ENCODE peak calls at places on chromosomes 6 and 20, in ten cellular contexts. One of them, this sample, is unnamed.
A peak's percentile ranks its signal among the peaks of the same experiment; 100 is the strongest.

GRCh38 chr6:75117701-75118100 is 88.2 kb downstream of the COL12A1 start:
- DNase-seq in effector CD4-positive, alpha-beta T cell: no peak
- DNase-seq in left lobe of liver: no peak
- DNase-seq in thyroid gland: no peak
- DNase-seq in HS-5: no peak
- DNase-seq in stimulated activated CD8-positive, alpha-beta memory T cell treated with anti-CD3 and anti-CD28 coated beads, Interleukin-4, amount 100 ng/mL, for 1 hour: no peak
- DNase-seq in fibroblast of lung: peak; percentile 63
- DNase-seq in stimulated activated CD4-positive, alpha-beta T cell treated with anti-CD3 and anti-CD28 coated beads, TNF-alpha, amount 100 ng/mL, for 4 hours: no peak
- DNase-seq in NCI-H1436 treated with DMSO at 0.1 percent for 48 hours: no peak
- DNase-seq in H54: no peak
- DNase-seq in this sample: no peak

GRCh38 chr6:69813508-69813907 is 16.7 kb upstream of the LMBRD1 start:
- DNase-seq in stimulated activated CD8-positive, alpha-beta memory T cell treated with anti-CD3 and anti-CD28 coated beads, Interleukin-4, amount 100 ng/mL, for 1 hour: no peak
- DNase-seq in effector CD4-positive, alpha-beta T cell: no peak
- DNase-seq in fibroblast of lung: no peak
- DNase-seq in NCI-H1436 treated with DMSO at 0.1 percent for 48 hours: no peak
- DNase-seq in thyroid gland: no peak
- DNase-seq in HS-5: no peak
- DNase-seq in stimulated activated CD4-positive, alpha-beta T cell treated with anti-CD3 and anti-CD28 coated beads, TNF-alpha, amount 100 ng/mL, for 4 hours: no peak
- DNase-seq in left lobe of liver: no peak
- DNase-seq in H54: no peak
- DNase-seq in this sample: no peak

GRCh38 chr6:96150431-96150830 is 134.7 kb downstream of the FUT9 start:
- DNase-seq in thyroid gland: no peak
- DNase-seq in HS-5: no peak
- DNase-seq in NCI-H1436 treated with DMSO at 0.1 percent for 48 hours: no peak
- DNase-seq in effector CD4-positive, alpha-beta T cell: no peak
- DNase-seq in stimulated activated CD4-positive, alpha-beta T cell treated with anti-CD3 and anti-CD28 coated beads, TNF-alpha, amount 100 ng/mL, for 4 hours: no peak
- DNase-seq in left lobe of liver: no peak
- DNase-seq in fibroblast of lung: no peak
- DNase-seq in H54: no peak
- DNase-seq in stimulated activated CD8-positive, alpha-beta memory T cell treated with anti-CD3 and anti-CD28 coated beads, Interleukin-4, amount 100 ng/mL, for 1 hour: no peak
- DNase-seq in this sample: no peak

GRCh38 chr6:136169356-136169755 is 80.8 kb downstream of the MTFR2 start:
- DNase-seq in NCI-H1436 treated with DMSO at 0.1 percent for 48 hours: no peak
- DNase-seq in fibroblast of lung: no peak
- DNase-seq in HS-5: no peak
- DNase-seq in left lobe of liver: no peak
- DNase-seq in stimulated activated CD4-positive, alpha-beta T cell treated with anti-CD3 and anti-CD28 coated beads, TNF-alpha, amount 100 ng/mL, for 4 hours: no peak
- DNase-seq in thyroid gland: no peak
- DNase-seq in effector CD4-positive, alpha-beta T cell: no peak
- DNase-seq in stimulated activated CD8-positive, alpha-beta memory T cell treated with anti-CD3 and anti-CD28 coated beads, Interleukin-4, amount 100 ng/mL, for 1 hour: no peak
- DNase-seq in H54: no peak
- DNase-seq in this sample: no peak

GRCh38 chr6:14871196-14871595 is 374.7 kb upstream of the JARID2 start:
- DNase-seq in left lobe of liver: no peak
- DNase-seq in NCI-H1436 treated with DMSO at 0.1 percent for 48 hours: no peak
- DNase-seq in stimulated activated CD8-positive, alpha-beta memory T cell treated with anti-CD3 and anti-CD28 coated beads, Interleukin-4, amount 100 ng/mL, for 1 hour: no peak
- DNase-seq in H54: no peak
- DNase-seq in fibroblast of lung: peak; percentile 44
- DNase-seq in effector CD4-positive, alpha-beta T cell: no peak
- DNase-seq in thyroid gland: no peak
- DNase-seq in stimulated activated CD4-positive, alpha-beta T cell treated with anti-CD3 and anti-CD28 coated beads, TNF-alpha, amount 100 ng/mL, for 4 hours: no peak
- DNase-seq in HS-5: no peak
- DNase-seq in this sample: no peak

GRCh38 chr20:25686081-25687077 is 10.3 kb downstream of the ZNF337 start:
- DNase-seq in stimulated activated CD4-positive, alpha-beta T cell treated with anti-CD3 and anti-CD28 coated beads, TNF-alpha, amount 100 ng/mL, for 4 hours: no peak
- DNase-seq in HS-5: no peak
- DNase-seq in left lobe of liver: no peak
- DNase-seq in effector CD4-positive, alpha-beta T cell: no peak
- DNase-seq in NCI-H1436 treated with DMSO at 0.1 percent for 48 hours: no peak
- DNase-seq in H54: no peak
- DNase-seq in thyroid gland: no peak
- DNase-seq in stimulated activated CD8-positive, alpha-beta memory T cell treated with anti-CD3 and anti-CD28 coated beads, Interleukin-4, amount 100 ng/mL, for 1 hour: no peak
- DNase-seq in fibroblast of lung: no peak
- DNase-seq in this sample: peak; percentile 20

GRCh38 chr6:149719531-149719930 is 1.6 kb upstream of the LATS1 start:
- DNase-seq in thyroid gland: no peak
- DNase-seq in effector CD4-positive, alpha-beta T cell: no peak
- DNase-seq in HS-5: no peak
- DNase-seq in NCI-H1436 treated with DMSO at 0.1 percent for 48 hours: no peak
- DNase-seq in left lobe of liver: no peak
- DNase-seq in stimulated activated CD4-positive, alpha-beta T cell treated with anti-CD3 and anti-CD28 coated beads, TNF-alpha, amount 100 ng/mL, for 4 hours: no peak
- DNase-seq in stimulated activated CD8-positive, alpha-beta memory T cell treated with anti-CD3 and anti-CD28 coated beads, Interleukin-4, amount 100 ng/mL, for 1 hour: no peak
- DNase-seq in H54: no peak
- DNase-seq in fibroblast of lung: no peak
- DNase-seq in this sample: no peak

GRCh38 chr20:58713801-58714339 is 21.3 kb downstream of the NPEPL1 start:
- DNase-seq in stimulated activated CD8-positive, alpha-beta memory T cell treated with anti-CD3 and anti-CD28 coated beads, Interleukin-4, amount 100 ng/mL, for 1 hour: no peak
- DNase-seq in H54: no peak
- DNase-seq in effector CD4-positive, alpha-beta T cell: no peak
- DNase-seq in thyroid gland: no peak
- DNase-seq in left lobe of liver: peak; percentile 38
- DNase-seq in fibroblast of lung: no peak
- DNase-seq in NCI-H1436 treated with DMSO at 0.1 percent for 48 hours: no peak
- DNase-seq in stimulated activated CD4-positive, alpha-beta T cell treated with anti-CD3 and anti-CD28 coated beads, TNF-alpha, amount 100 ng/mL, for 4 hours: no peak
- DNase-seq in HS-5: no peak
- DNase-seq in this sample: no peak

GRCh38 chr6:157108923-157109322 is 214.4 kb downstream of the TMEM242 start:
- DNase-seq in H54: no peak
- DNase-seq in HS-5: no peak
- DNase-seq in NCI-H1436 treated with DMSO at 0.1 percent for 48 hours: no peak
- DNase-seq in fibroblast of lung: no peak
- DNase-seq in stimulated activated CD4-positive, alpha-beta T cell treated with anti-CD3 and anti-CD28 coated beads, TNF-alpha, amount 100 ng/mL, for 4 hours: no peak
- DNase-seq in left lobe of liver: no peak
- DNase-seq in thyroid gland: no peak
- DNase-seq in effector CD4-positive, alpha-beta T cell: no peak
- DNase-seq in stimulated activated CD8-positive, alpha-beta memory T cell treated with anti-CD3 and anti-CD28 coated beads, Interleukin-4, amount 100 ng/mL, for 1 hour: no peak
- DNase-seq in this sample: no peak

GRCh38 chr6:67717281-67717680 is 917.8 kb upstream of the ADGRB3 start:
- DNase-seq in effector CD4-positive, alpha-beta T cell: no peak
- DNase-seq in stimulated activated CD8-positive, alpha-beta memory T cell treated with anti-CD3 and anti-CD28 coated beads, Interleukin-4, amount 100 ng/mL, for 1 hour: no peak
- DNase-seq in stimulated activated CD4-positive, alpha-beta T cell treated with anti-CD3 and anti-CD28 coated beads, TNF-alpha, amount 100 ng/mL, for 4 hours: no peak
- DNase-seq in fibroblast of lung: peak; percentile 71
- DNase-seq in NCI-H1436 treated with DMSO at 0.1 percent for 48 hours: no peak
- DNase-seq in left lobe of liver: no peak
- DNase-seq in H54: no peak
- DNase-seq in thyroid gland: no peak
- DNase-seq in HS-5: no peak
- DNase-seq in this sample: no peak

GRCh38 chr6:138293996-138294395 is 75.7 kb upstream of the PBOV1 start:
- DNase-seq in stimulated activated CD4-positive, alpha-beta T cell treated with anti-CD3 and anti-CD28 coated beads, TNF-alpha, amount 100 ng/mL, for 4 hours: no peak
- DNase-seq in left lobe of liver: no peak
- DNase-seq in stimulated activated CD8-positive, alpha-beta memory T cell treated with anti-CD3 and anti-CD28 coated beads, Interleukin-4, amount 100 ng/mL, for 1 hour: no peak
- DNase-seq in H54: no peak
- DNase-seq in fibroblast of lung: peak; percentile 63
- DNase-seq in NCI-H1436 treated with DMSO at 0.1 percent for 48 hours: no peak
- DNase-seq in effector CD4-positive, alpha-beta T cell: no peak
- DNase-seq in HS-5: no peak
- DNase-seq in thyroid gland: no peak
- DNase-seq in this sample: no peak

GRCh38 chr6:147604373-147604772 is 95.9 kb downstream of the SAMD5 start:
- DNase-seq in NCI-H1436 treated with DMSO at 0.1 percent for 48 hours: no peak
- DNase-seq in fibroblast of lung: peak; percentile 37
- DNase-seq in stimulated activated CD8-positive, alpha-beta memory T cell treated with anti-CD3 and anti-CD28 coated beads, Interleukin-4, amount 100 ng/mL, for 1 hour: no peak
- DNase-seq in effector CD4-positive, alpha-beta T cell: no peak
- DNase-seq in HS-5: no peak
- DNase-seq in stimulated activated CD4-positive, alpha-beta T cell treated with anti-CD3 and anti-CD28 coated beads, TNF-alpha, amount 100 ng/mL, for 4 hours: no peak
- DNase-seq in left lobe of liver: no peak
- DNase-seq in H54: no peak
- DNase-seq in thyroid gland: peak; percentile 9
- DNase-seq in this sample: no peak

GRCh38 chr20:4329232-4329631 is 313.9 kb upstream of the RNF24 start:
- DNase-seq in stimulated activated CD8-positive, alpha-beta memory T cell treated with anti-CD3 and anti-CD28 coated beads, Interleukin-4, amount 100 ng/mL, for 1 hour: no peak
- DNase-seq in NCI-H1436 treated with DMSO at 0.1 percent for 48 hours: no peak
- DNase-seq in left lobe of liver: no peak
- DNase-seq in HS-5: no peak
- DNase-seq in thyroid gland: no peak
- DNase-seq in H54: no peak
- DNase-seq in effector CD4-positive, alpha-beta T cell: no peak
- DNase-seq in fibroblast of lung: no peak
- DNase-seq in stimulated activated CD4-positive, alpha-beta T cell treated with anti-CD3 and anti-CD28 coated beads, TNF-alpha, amount 100 ng/mL, for 4 hours: no peak
- DNase-seq in this sample: no peak

GRCh38 chr20:20360464-20360863 is 7.4 kb upstream of the INSM1 start:
- DNase-seq in left lobe of liver: peak; percentile 51
- DNase-seq in HS-5: peak; percentile 28
- DNase-seq in thyroid gland: peak; percentile 51
- DNase-seq in NCI-H1436 treated with DMSO at 0.1 percent for 48 hours: no peak
- DNase-seq in H54: peak; percentile 72
- DNase-seq in stimulated activated CD4-positive, alpha-beta T cell treated with anti-CD3 and anti-CD28 coated beads, TNF-alpha, amount 100 ng/mL, for 4 hours: no peak
- DNase-seq in fibroblast of lung: peak; percentile 53
- DNase-seq in stimulated activated CD8-positive, alpha-beta memory T cell treated with anti-CD3 and anti-CD28 coated beads, Interleukin-4, amount 100 ng/mL, for 1 hour: no peak
- DNase-seq in effector CD4-positive, alpha-beta T cell: no peak
- DNase-seq in this sample: peak; percentile 50

GRCh38 chr6:98648211-98648914 is 186.0 kb upstream of the POU3F2 start:
- DNase-seq in stimulated activated CD4-positive, alpha-beta T cell treated with anti-CD3 and anti-CD28 coated beads, TNF-alpha, amount 100 ng/mL, for 4 hours: no peak
- DNase-seq in HS-5: no peak
- DNase-seq in NCI-H1436 treated with DMSO at 0.1 percent for 48 hours: no peak
- DNase-seq in effector CD4-positive, alpha-beta T cell: no peak
- DNase-seq in fibroblast of lung: peak; percentile 76
- DNase-seq in thyroid gland: no peak
- DNase-seq in left lobe of liver: no peak
- DNase-seq in stimulated activated CD8-positive, alpha-beta memory T cell treated with anti-CD3 and anti-CD28 coated beads, Interleukin-4, amount 100 ng/mL, for 1 hour: no peak
- DNase-seq in H54: no peak
- DNase-seq in this sample: no peak

GRCh38 chr6:34858681-34859080 is 29.2 kb downstream of the TAF11 start:
- DNase-seq in left lobe of liver: no peak
- DNase-seq in HS-5: no peak
- DNase-seq in thyroid gland: no peak
- DNase-seq in fibroblast of lung: no peak
- DNase-seq in effector CD4-positive, alpha-beta T cell: no peak
- DNase-seq in H54: no peak
- DNase-seq in stimulated activated CD8-positive, alpha-beta memory T cell treated with anti-CD3 and anti-CD28 coated beads, Interleukin-4, amount 100 ng/mL, for 1 hour: no peak
- DNase-seq in stimulated activated CD4-positive, alpha-beta T cell treated with anti-CD3 and anti-CD28 coated beads, TNF-alpha, amount 100 ng/mL, for 4 hours: no peak
- DNase-seq in NCI-H1436 treated with DMSO at 0.1 percent for 48 hours: no peak
- DNase-seq in this sample: no peak

GRCh38 chr6:165661416-165662001 is 1.5 kb downstream of the PDE10A start:
- DNase-seq in stimulated activated CD4-positive, alpha-beta T cell treated with anti-CD3 and anti-CD28 coated beads, TNF-alpha, amount 100 ng/mL, for 4 hours: no peak
- DNase-seq in thyroid gland: peak; percentile 50
- DNase-seq in stimulated activated CD8-positive, alpha-beta memory T cell treated with anti-CD3 and anti-CD28 coated beads, Interleukin-4, amount 100 ng/mL, for 1 hour: no peak
- DNase-seq in fibroblast of lung: no peak
- DNase-seq in HS-5: no peak
- DNase-seq in H54: no peak
- DNase-seq in effector CD4-positive, alpha-beta T cell: no peak
- DNase-seq in left lobe of liver: no peak
- DNase-seq in NCI-H1436 treated with DMSO at 0.1 percent for 48 hours: no peak
- DNase-seq in this sample: no peak

GRCh38 chr6:73085362-73085975 is 139.8 kb downstream of the KHDC1L start:
- DNase-seq in effector CD4-positive, alpha-beta T cell: no peak
- DNase-seq in left lobe of liver: no peak
- DNase-seq in stimulated activated CD4-positive, alpha-beta T cell treated with anti-CD3 and anti-CD28 coated beads, TNF-alpha, amount 100 ng/mL, for 4 hours: no peak
- DNase-seq in HS-5: no peak
- DNase-seq in fibroblast of lung: peak; percentile 54
- DNase-seq in stimulated activated CD8-positive, alpha-beta memory T cell treated with anti-CD3 and anti-CD28 coated beads, Interleukin-4, amount 100 ng/mL, for 1 hour: no peak
- DNase-seq in thyroid gland: peak; percentile 40
- DNase-seq in NCI-H1436 treated with DMSO at 0.1 percent for 48 hours: no peak
- DNase-seq in H54: no peak
- DNase-seq in this sample: no peak

GRCh38 chr20:56833427-56833826 is 204.3 kb downstream of the TFAP2C start:
- DNase-seq in left lobe of liver: no peak
- DNase-seq in stimulated activated CD4-positive, alpha-beta T cell treated with anti-CD3 and anti-CD28 coated beads, TNF-alpha, amount 100 ng/mL, for 4 hours: no peak
- DNase-seq in H54: no peak
- DNase-seq in thyroid gland: peak; percentile 30
- DNase-seq in fibroblast of lung: no peak
- DNase-seq in HS-5: no peak
- DNase-seq in NCI-H1436 treated with DMSO at 0.1 percent for 48 hours: no peak
- DNase-seq in stimulated activated CD8-positive, alpha-beta memory T cell treated with anti-CD3 and anti-CD28 coated beads, Interleukin-4, amount 100 ng/mL, for 1 hour: no peak
- DNase-seq in effector CD4-positive, alpha-beta T cell: no peak
- DNase-seq in this sample: no peak

GRCh38 chr6:147401779-147402178 is 106.7 kb upstream of the SAMD5 start:
- DNase-seq in thyroid gland: no peak
- DNase-seq in effector CD4-positive, alpha-beta T cell: no peak
- DNase-seq in stimulated activated CD8-positive, alpha-beta memory T cell treated with anti-CD3 and anti-CD28 coated beads, Interleukin-4, amount 100 ng/mL, for 1 hour: no peak
- DNase-seq in left lobe of liver: no peak
- DNase-seq in HS-5: no peak
- DNase-seq in stimulated activated CD4-positive, alpha-beta T cell treated with anti-CD3 and anti-CD28 coated beads, TNF-alpha, amount 100 ng/mL, for 4 hours: no peak
- DNase-seq in fibroblast of lung: no peak
- DNase-seq in H54: no peak
- DNase-seq in NCI-H1436 treated with DMSO at 0.1 percent for 48 hours: no peak
- DNase-seq in this sample: no peak

GRCh38 chr6:146546440-146546839 is 2.8 kb downstream of the RAB32 start:
- DNase-seq in effector CD4-positive, alpha-beta T cell: no peak
- DNase-seq in NCI-H1436 treated with DMSO at 0.1 percent for 48 hours: no peak
- DNase-seq in left lobe of liver: no peak
- DNase-seq in H54: no peak
- DNase-seq in fibroblast of lung: peak; percentile 92
- DNase-seq in thyroid gland: no peak
- DNase-seq in HS-5: peak; percentile 91
- DNase-seq in stimulated activated CD4-positive, alpha-beta T cell treated with anti-CD3 and anti-CD28 coated beads, TNF-alpha, amount 100 ng/mL, for 4 hours: no peak
- DNase-seq in stimulated activated CD8-positive, alpha-beta memory T cell treated with anti-CD3 and anti-CD28 coated beads, Interleukin-4, amount 100 ng/mL, for 1 hour: no peak
- DNase-seq in this sample: peak; percentile 16

GRCh38 chr6:35059606-35060355 is 81.4 kb downstream of the TCP11 start:
- DNase-seq in left lobe of liver: no peak
- DNase-seq in HS-5: no peak
- DNase-seq in stimulated activated CD4-positive, alpha-beta T cell treated with anti-CD3 and anti-CD28 coated beads, TNF-alpha, amount 100 ng/mL, for 4 hours: no peak
- DNase-seq in H54: no peak
- DNase-seq in effector CD4-positive, alpha-beta T cell: no peak
- DNase-seq in thyroid gland: no peak
- DNase-seq in NCI-H1436 treated with DMSO at 0.1 percent for 48 hours: no peak
- DNase-seq in stimulated activated CD8-positive, alpha-beta memory T cell treated with anti-CD3 and anti-CD28 coated beads, Interleukin-4, amount 100 ng/mL, for 1 hour: no peak
- DNase-seq in fibroblast of lung: no peak
- DNase-seq in this sample: no peak

GRCh38 chr6:17289491-17290106 is 8.4 kb downstream of the RBM24 start:
- DNase-seq in fibroblast of lung: no peak
- DNase-seq in HS-5: no peak
- DNase-seq in stimulated activated CD8-positive, alpha-beta memory T cell treated with anti-CD3 and anti-CD28 coated beads, Interleukin-4, amount 100 ng/mL, for 1 hour: no peak
- DNase-seq in H54: no peak
- DNase-seq in effector CD4-positive, alpha-beta T cell: no peak
- DNase-seq in thyroid gland: peak; percentile 93
- DNase-seq in left lobe of liver: no peak
- DNase-seq in NCI-H1436 treated with DMSO at 0.1 percent for 48 hours: no peak
- DNase-seq in stimulated activated CD4-positive, alpha-beta T cell treated with anti-CD3 and anti-CD28 coated beads, TNF-alpha, amount 100 ng/mL, for 4 hours: no peak
- DNase-seq in this sample: peak; percentile 80